ENCODE peak calls at places on chromosomes 1 and 21, in nine cellular contexts. One of them, this sample, is unnamed.

GRCh38 chr1:182488803-182489202 is 38.9 kb downstream of the RGSL1 start:
- DNase-seq in neural progenitor cell: no peak
- DNase-seq in stimulated activated CD4-positive, alpha-beta T cell treated with anti-CD3 and anti-CD28 coated beads, TNF-alpha, amount 100 ng/mL, for 1 hour: no peak
- DNase-seq in lung: no peak
- DNase-seq in Kasumi-1: no peak
- DNase-seq in mesenteric fat pad: no peak
- DNase-seq in RCC 7860: no peak
- DNase-seq in type B pancreatic cell: no peak
- DNase-seq in aorta: no peak
- DNase-seq in this sample: no peak

GRCh38 chr21:40146201-40146890 is 279.1 kb downstream of the PCP4 start:
- DNase-seq in neural progenitor cell: no peak
- DNase-seq in stimulated activated CD4-positive, alpha-beta T cell treated with anti-CD3 and anti-CD28 coated beads, TNF-alpha, amount 100 ng/mL, for 1 hour: no peak
- DNase-seq in lung: no peak
- DNase-seq in Kasumi-1: no peak
- DNase-seq in mesenteric fat pad: no peak
- DNase-seq in RCC 7860: no peak
- DNase-seq in type B pancreatic cell: no peak
- DNase-seq in aorta: no peak
- DNase-seq in this sample: no peak

GRCh38 chr1:14254184-14254583 is 344.3 kb upstream of the KAZN start:
- DNase-seq in neural progenitor cell: no peak
- DNase-seq in stimulated activated CD4-positive, alpha-beta T cell treated with anti-CD3 and anti-CD28 coated beads, TNF-alpha, amount 100 ng/mL, for 1 hour: no peak
- DNase-seq in lung: no peak
- DNase-seq in Kasumi-1: no peak
- DNase-seq in mesenteric fat pad: no peak
- DNase-seq in RCC 7860: no peak
- DNase-seq in type B pancreatic cell: no peak
- DNase-seq in aorta: no peak
- DNase-seq in this sample: no peak

GRCh38 chr1:42209516-42210370 is 45.2 kb upstream of the GUCA2A start:
- DNase-seq in neural progenitor cell: no peak
- DNase-seq in stimulated activated CD4-positive, alpha-beta T cell treated with anti-CD3 and anti-CD28 coated beads, TNF-alpha, amount 100 ng/mL, for 1 hour: no peak
- DNase-seq in lung: no peak
- DNase-seq in Kasumi-1: no peak
- DNase-seq in mesenteric fat pad: no peak
- DNase-seq in RCC 7860: no peak
- DNase-seq in type B pancreatic cell: no peak
- DNase-seq in aorta: no peak
- DNase-seq in this sample: no peak

GRCh38 chr1:107545056-107545597 is 404.3 kb downstream of the NTNG1 start:
- DNase-seq in neural progenitor cell: no peak
- DNase-seq in stimulated activated CD4-positive, alpha-beta T cell treated with anti-CD3 and anti-CD28 coated beads, TNF-alpha, amount 100 ng/mL, for 1 hour: no peak
- DNase-seq in lung: no peak
- DNase-seq in Kasumi-1: no peak
- DNase-seq in mesenteric fat pad: no peak
- DNase-seq in RCC 7860: no peak
- DNase-seq in type B pancreatic cell: no peak
- DNase-seq in aorta: no peak
- DNase-seq in this sample: no peak

GRCh38 chr1:155967410-155968400 is 10.6 kb downstream of the ARHGEF2 start:
- DNase-seq in neural progenitor cell: no peak
- DNase-seq in stimulated activated CD4-positive, alpha-beta T cell treated with anti-CD3 and anti-CD28 coated beads, TNF-alpha, amount 100 ng/mL, for 1 hour: no peak
- DNase-seq in lung: no peak
- DNase-seq in Kasumi-1: peak
- DNase-seq in mesenteric fat pad: no peak
- DNase-seq in RCC 7860: no peak
- DNase-seq in type B pancreatic cell: no peak
- DNase-seq in aorta: no peak
- DNase-seq in this sample: no peak

GRCh38 chr1:110877364-110877763 is 4.4 kb downstream of the CD53 start:
- DNase-seq in neural progenitor cell: no peak
- DNase-seq in stimulated activated CD4-positive, alpha-beta T cell treated with anti-CD3 and anti-CD28 coated beads, TNF-alpha, amount 100 ng/mL, for 1 hour: no peak
- DNase-seq in lung: no peak
- DNase-seq in Kasumi-1: no peak
- DNase-seq in mesenteric fat pad: no peak
- DNase-seq in RCC 7860: no peak
- DNase-seq in type B pancreatic cell: no peak
- DNase-seq in aorta: no peak
- DNase-seq in this sample: no peak

GRCh38 chr1:221328371-221328770 is 413.5 kb downstream of the DUSP10 start:
- DNase-seq in neural progenitor cell: no peak
- DNase-seq in stimulated activated CD4-positive, alpha-beta T cell treated with anti-CD3 and anti-CD28 coated beads, TNF-alpha, amount 100 ng/mL, for 1 hour: no peak
- DNase-seq in lung: no peak
- DNase-seq in Kasumi-1: no peak
- DNase-seq in mesenteric fat pad: no peak
- DNase-seq in RCC 7860: no peak
- DNase-seq in type B pancreatic cell: no peak
- DNase-seq in aorta: no peak
- DNase-seq in this sample: no peak

GRCh38 chr1:158053276-158053675 is 59.8 kb downstream of the KIRREL1 start:
- DNase-seq in neural progenitor cell: peak
- DNase-seq in stimulated activated CD4-positive, alpha-beta T cell treated with anti-CD3 and anti-CD28 coated beads, TNF-alpha, amount 100 ng/mL, for 1 hour: no peak
- DNase-seq in lung: no peak
- DNase-seq in Kasumi-1: no peak
- DNase-seq in mesenteric fat pad: no peak
- DNase-seq in RCC 7860: no peak
- DNase-seq in type B pancreatic cell: no peak
- DNase-seq in aorta: no peak
- DNase-seq in this sample: no peak

GRCh38 chr1:159992161-159992560 is 38.1 kb upstream of the SLAMF9 start:
- DNase-seq in neural progenitor cell: peak
- DNase-seq in stimulated activated CD4-positive, alpha-beta T cell treated with anti-CD3 and anti-CD28 coated beads, TNF-alpha, amount 100 ng/mL, for 1 hour: no peak
- DNase-seq in lung: no peak
- DNase-seq in Kasumi-1: no peak
- DNase-seq in mesenteric fat pad: no peak
- DNase-seq in RCC 7860: no peak
- DNase-seq in type B pancreatic cell: no peak
- DNase-seq in aorta: no peak
- DNase-seq in this sample: no peak

GRCh38 chr1:182337736-182338571 is 53.6 kb downstream of the GLUL start:
- DNase-seq in neural progenitor cell: no peak
- DNase-seq in stimulated activated CD4-positive, alpha-beta T cell treated with anti-CD3 and anti-CD28 coated beads, TNF-alpha, amount 100 ng/mL, for 1 hour: no peak
- DNase-seq in lung: no peak
- DNase-seq in Kasumi-1: peak
- DNase-seq in mesenteric fat pad: no peak
- DNase-seq in RCC 7860: no peak
- DNase-seq in type B pancreatic cell: no peak
- DNase-seq in aorta: no peak
- DNase-seq in this sample: no peak

GRCh38 chr21:44865561-44866280 is 7.8 kb downstream of the PTTG1IP start:
- DNase-seq in neural progenitor cell: no peak
- DNase-seq in stimulated activated CD4-positive, alpha-beta T cell treated with anti-CD3 and anti-CD28 coated beads, TNF-alpha, amount 100 ng/mL, for 1 hour: no peak
- DNase-seq in lung: no peak
- DNase-seq in Kasumi-1: peak
- DNase-seq in mesenteric fat pad: no peak
- DNase-seq in RCC 7860: no peak
- DNase-seq in type B pancreatic cell: no peak
- DNase-seq in aorta: peak
- DNase-seq in this sample: no peak

GRCh38 chr1:16250547-16251251 is 13.7 kb upstream of the CPLANE2 start:
- DNase-seq in neural progenitor cell: no peak
- DNase-seq in stimulated activated CD4-positive, alpha-beta T cell treated with anti-CD3 and anti-CD28 coated beads, TNF-alpha, amount 100 ng/mL, for 1 hour: no peak
- DNase-seq in lung: no peak
- DNase-seq in Kasumi-1: no peak
- DNase-seq in mesenteric fat pad: no peak
- DNase-seq in RCC 7860: no peak
- DNase-seq in type B pancreatic cell: no peak
- DNase-seq in aorta: no peak
- DNase-seq in this sample: no peak

GRCh38 chr1:84363019-84363418 is 35.3 kb upstream of the DNASE2B start:
- DNase-seq in neural progenitor cell: no peak
- DNase-seq in stimulated activated CD4-positive, alpha-beta T cell treated with anti-CD3 and anti-CD28 coated beads, TNF-alpha, amount 100 ng/mL, for 1 hour: no peak
- DNase-seq in lung: no peak
- DNase-seq in Kasumi-1: no peak
- DNase-seq in mesenteric fat pad: no peak
- DNase-seq in RCC 7860: no peak
- DNase-seq in type B pancreatic cell: no peak
- DNase-seq in aorta: no peak
- DNase-seq in this sample: no peak

GRCh38 chr1:201731142-201731541 is 97.8 kb upstream of the IPO9 start:
- DNase-seq in neural progenitor cell: no peak
- DNase-seq in stimulated activated CD4-positive, alpha-beta T cell treated with anti-CD3 and anti-CD28 coated beads, TNF-alpha, amount 100 ng/mL, for 1 hour: no peak
- DNase-seq in lung: no peak
- DNase-seq in Kasumi-1: no peak
- DNase-seq in mesenteric fat pad: peak
- DNase-seq in RCC 7860: no peak
- DNase-seq in type B pancreatic cell: no peak
- DNase-seq in aorta: no peak
- DNase-seq in this sample: no peak